ENCODE peak calls at places on chromosomes 3 and 15, in four cellular contexts. F is A549, K is H1, Q is HepG2. E is an unnamed sample.

GRCh38 chr3:156396851-156397250 is 158.1 kb downstream of the SSR3 start:
- DNase-seq in F (no peak), K (no peak), Q (no peak), E (no peak)

GRCh38 chr15:77144492-77145070 is 73.7 kb upstream of the TSPAN3 start:
- DNase-seq in F (no peak), Q (no peak), K (no peak), E (no peak)

GRCh38 chr3:151838574-151839312 is 24.8 kb downstream of the AADAC start:
- DNase-seq in Q (peak), F (peak), K (no peak), E (peak)

GRCh38 chr3:124034016-124034808 is 42.3 kb upstream of the ROPN1 start:
- DNase-seq in Q (no peak), F (no peak), K (peak), E (peak)

GRCh38 chr3:58835075-58835474 is 168.5 kb upstream of the FAM3D start:
- DNase-seq in F (no peak), K (no peak), Q (no peak), E (no peak)

GRCh38 chr3:32901005-32901932 is 50.2 kb upstream of the CCR4 start:
- DNase-seq in K (no peak), Q (no peak), F (no peak), E (no peak)

GRCh38 chr15:59976480-59976879 is 27.6 kb upstream of the FOXB1 start:
- DNase-seq in F (no peak), K (no peak), Q (no peak), E (no peak)

GRCh38 chr3:124520970-124521369 is 209.3 kb upstream of the UMPS start:
- DNase-seq in K (no peak), F (no peak), Q (peak), E (no peak)

GRCh38 chr3:152235709-152236298 is 32.9 kb upstream of the MBNL1 start:
- DNase-seq in K (no peak), F (peak), Q (peak), E (peak)

GRCh38 chr15:63329567-63330350 is 51.9 kb downstream of the CA12 start:
- DNase-seq in F (no peak), Q (no peak), K (no peak), E (no peak)

GRCh38 chr15:74780983-74781672 is 752 bp upstream of the CSK start:
- DNase-seq in K (no peak), F (no peak), Q (no peak), E (peak)

GRCh38 chr3:12963869-12964712 is 109.1 kb downstream of the IQSEC1 start:
- DNase-seq in Q (peak), K (no peak), F (no peak), E (peak)

GRCh38 chr3:183301937-183302580 is 49.0 kb downstream of the B3GNT5 start:
- DNase-seq in F (no peak), Q (no peak), K (no peak), E (no peak)
- TF ChIP-seq PHF8 in F (no peak), Q (no peak), K (no peak), E (no peak)

DNA sequence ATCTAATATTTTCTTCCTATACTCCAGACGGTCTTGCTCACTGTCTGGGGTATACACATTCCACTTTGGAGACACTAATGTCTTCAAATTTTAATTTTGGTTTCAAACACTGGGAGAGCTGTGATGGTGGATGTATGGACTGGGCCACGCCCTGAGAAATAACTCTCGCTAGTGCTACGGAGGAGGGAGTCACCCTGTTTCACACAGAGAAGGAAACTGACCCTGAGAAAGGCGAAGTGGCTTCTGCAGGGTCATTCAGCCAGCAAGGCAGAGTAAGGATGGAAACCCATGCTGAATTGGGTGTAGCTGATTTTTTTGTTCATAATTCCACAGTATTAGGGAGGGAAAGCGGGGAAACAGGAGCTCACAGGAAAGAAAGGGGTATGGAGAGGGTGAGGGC is 8.6 kb upstream of the SKIC8 start:
- DNase-seq in K (no peak), Q (no peak), F (no peak), E (peak)
- TF ChIP-seq PHF8 in K (no peak), Q (no peak), F (no peak), E (no peak)

GRCh38 chr3:149089395-149089794 is 3.1 kb upstream of the HLTF start:
- DNase-seq in Q (no peak), F (no peak), K (no peak), E (no peak)

GRCh38 chr3:149081772-149082171 is 4.6 kb downstream of the HLTF start:
- DNase-seq in K (no peak), Q (no peak), F (no peak), E (no peak)

GRCh38 chr3:149086232-149086988 is at the start of gene HLTF:
- DNase-seq in K (peak), F (peak), Q (peak), E (peak)

GRCh38 chr3:149087208-149087607 is 875 bp upstream of the HLTF start:
- DNase-seq in F (no peak), K (no peak), Q (no peak), E (no peak)

GRCh38 chr3:149085828-149086231 is 503 bp downstream of the HLTF start:
- DNase-seq in Q (peak), K (no peak), F (peak), E (peak)
- TF ChIP-seq PHF8 in Q (no peak), K (no peak), F (no peak), E (no peak)

GRCh38 chr3:139312959-139313358 is 30.9 kb upstream of the MRPS22 start:
- DNase-seq in F (peak), Q (no peak), K (no peak), E (peak)
- TF ChIP-seq PHF8 in F (no peak), Q (no peak), K (no peak), E (no peak)

E was measured in K562.